ENCODE peak calls at places on chromosomes 1 and 21, in five cellular contexts. I, J, M, T and H are unnamed samples.
A peak's percentile ranks its signal among the peaks of the same experiment; 100 is the strongest.

GRCh38 chr1:53602376-53602775 is 136.6 kb downstream of the GLIS1 start:
- DNase-seq in J (no peak), T (no peak), I (no peak), M (no peak), H (no peak)

GRCh38 chr1:116154536-116154935 is 43.3 kb downstream of the MAB21L3 start:
- DNase-seq in M (no peak), J (no peak), T (no peak), I (no peak), H (no peak)

GRCh38 chr1:168628807-168629206 is 52.4 kb downstream of the XCL1 start:
- DNase-seq in I (no peak), T (peak; percentile 40), M (no peak), J (peak; percentile 62), H (no peak)

GRCh38 chr21:41180752-41181151 is 12.8 kb downstream of the BACE2 start:
- DNase-seq in J (no peak), M (no peak), I (no peak), T (no peak), H (no peak)

GRCh38 chr1:68969430-68969829 is 472.5 kb upstream of the DEPDC1 start:
- DNase-seq in T (no peak), M (no peak), I (no peak), J (no peak), H (no peak)

GRCh38 chr1:41217441-41217840 is 24.7 kb downstream of the SCMH1 start:
- DNase-seq in J (no peak), M (no peak), T (no peak), I (no peak), H (no peak)

GRCh38 chr21:33854604-33855003 is 61.0 kb downstream of the ATP5PO start:
- DNase-seq in J (peak; percentile 41), T (no peak), M (no peak), I (no peak), H (no peak)

GRCh38 chr1:214441119-214441518 is 110.3 kb downstream of the PTPN14 start:
- DNase-seq in T (no peak), I (no peak), J (no peak), M (no peak), H (no peak)

GRCh38 chr1:235130766-235131270 is 2.2 kb upstream of the TOMM20 start:
- DNase-seq in T (no peak), J (no peak), M (no peak), I (no peak), H (no peak)